ENCODE peak calls at places on chromosomes 4 and X, in ten cellular contexts. One of them, this sample, is unnamed.

GRCh38 chr4:141339386-141339785 is 118.7 kb downstream of the ZNF330 start:
- DNase-seq in esophagus muscularis mucosa: no peak
- DNase-seq in CD4-positive, alpha-beta T cell: no peak
- DNase-seq in keratinocyte: no peak
- DNase-seq in GM23338: no peak
- DNase-seq in lung: no peak
- DNase-seq in IMR-90: no peak
- DNase-seq in ovary: no peak
- DNase-seq in adrenal gland: no peak
- DNase-seq in tibial nerve: no peak
- DNase-seq in this sample: no peak

GRCh38 chrX:119168104-119168503 is 40.5 kb upstream of the KIAA1210 start:
- DNase-seq in tibial nerve: no peak
- DNase-seq in esophagus muscularis mucosa: no peak
- DNase-seq in IMR-90: no peak
- DNase-seq in GM23338: no peak
- DNase-seq in ovary: no peak
- DNase-seq in CD4-positive, alpha-beta T cell: no peak
- DNase-seq in lung: no peak
- DNase-seq in keratinocyte: no peak
- DNase-seq in adrenal gland: no peak
- DNase-seq in this sample: no peak

GRCh38 chr4:158805628-158806471 is 37.0 kb downstream of the FNIP2 start:
- DNase-seq in ovary: no peak
- DNase-seq in lung: peak; percentile 45
- DNase-seq in CD4-positive, alpha-beta T cell: no peak
- DNase-seq in GM23338: no peak
- DNase-seq in IMR-90: no peak
- DNase-seq in keratinocyte: peak; percentile 73
- DNase-seq in tibial nerve: peak; percentile 48
- DNase-seq in adrenal gland: no peak
- DNase-seq in esophagus muscularis mucosa: no peak
- DNase-seq in this sample: peak; percentile 62

GRCh38 chrX:6067600-6067999 is 161.1 kb downstream of the NLGN4X start:
- DNase-seq in ovary: no peak
- DNase-seq in tibial nerve: no peak
- DNase-seq in CD4-positive, alpha-beta T cell: no peak
- DNase-seq in lung: no peak
- DNase-seq in adrenal gland: no peak
- DNase-seq in esophagus muscularis mucosa: no peak
- DNase-seq in GM23338: no peak
- DNase-seq in IMR-90: no peak
- DNase-seq in keratinocyte: no peak
- DNase-seq in this sample: no peak

GRCh38 chrX:77436682-77437081 is 10.5 kb upstream of the FGF16 start:
- DNase-seq in tibial nerve: no peak
- DNase-seq in GM23338: no peak
- DNase-seq in lung: no peak
- DNase-seq in IMR-90: peak; percentile 52
- DNase-seq in esophagus muscularis mucosa: no peak
- DNase-seq in CD4-positive, alpha-beta T cell: no peak
- DNase-seq in keratinocyte: no peak
- DNase-seq in adrenal gland: no peak
- DNase-seq in ovary: no peak
- DNase-seq in this sample: no peak

GRCh38 chr4:82975792-82976191 is 34.8 kb downstream of the LIN54 start:
- DNase-seq in CD4-positive, alpha-beta T cell: no peak
- DNase-seq in adrenal gland: no peak
- DNase-seq in tibial nerve: no peak
- DNase-seq in keratinocyte: no peak
- DNase-seq in esophagus muscularis mucosa: no peak
- DNase-seq in IMR-90: peak; percentile 78
- DNase-seq in ovary: no peak
- DNase-seq in GM23338: no peak
- DNase-seq in lung: no peak
- DNase-seq in this sample: no peak

GRCh38 chr4:11565899-11566298 is 137.2 kb upstream of the HS3ST1 start:
- DNase-seq in tibial nerve: no peak
- DNase-seq in esophagus muscularis mucosa: no peak
- DNase-seq in GM23338: no peak
- DNase-seq in CD4-positive, alpha-beta T cell: no peak
- DNase-seq in lung: no peak
- DNase-seq in ovary: no peak
- DNase-seq in adrenal gland: no peak
- DNase-seq in IMR-90: no peak
- DNase-seq in keratinocyte: no peak
- DNase-seq in this sample: no peak

GRCh38 chrX:154890990-154891639 is 5.0 kb downstream of the F8A1 start:
- DNase-seq in ovary: no peak
- DNase-seq in adrenal gland: no peak
- DNase-seq in keratinocyte: no peak
- DNase-seq in GM23338: no peak
- DNase-seq in lung: no peak
- DNase-seq in tibial nerve: no peak
- DNase-seq in IMR-90: no peak
- DNase-seq in CD4-positive, alpha-beta T cell: no peak
- DNase-seq in esophagus muscularis mucosa: no peak
- DNase-seq in this sample: no peak

GRCh38 chr4:3411676-3412075 is 30.1 kb upstream of the HGFAC start:
- DNase-seq in GM23338: no peak
- DNase-seq in tibial nerve: no peak
- DNase-seq in ovary: peak; percentile 14
- DNase-seq in IMR-90: no peak
- DNase-seq in esophagus muscularis mucosa: no peak
- DNase-seq in CD4-positive, alpha-beta T cell: no peak
- DNase-seq in adrenal gland: peak; percentile 6
- DNase-seq in lung: no peak
- DNase-seq in keratinocyte: no peak
- DNase-seq in this sample: no peak

GRCh38 chr4:20042769-20043168 is 208.9 kb upstream of the SLIT2 start:
- DNase-seq in tibial nerve: no peak
- DNase-seq in ovary: no peak
- DNase-seq in esophagus muscularis mucosa: no peak
- DNase-seq in CD4-positive, alpha-beta T cell: no peak
- DNase-seq in GM23338: peak; percentile 54
- DNase-seq in keratinocyte: no peak
- DNase-seq in IMR-90: no peak
- DNase-seq in lung: no peak
- DNase-seq in adrenal gland: no peak
- DNase-seq in this sample: no peak

GRCh38 chr4:22021116-22021515 is 72.5 kb upstream of the KCNIP4 start:
- DNase-seq in tibial nerve: no peak
- DNase-seq in ovary: no peak
- DNase-seq in adrenal gland: no peak
- DNase-seq in esophagus muscularis mucosa: no peak
- DNase-seq in keratinocyte: no peak
- DNase-seq in GM23338: no peak
- DNase-seq in lung: no peak
- DNase-seq in CD4-positive, alpha-beta T cell: no peak
- DNase-seq in IMR-90: no peak
- DNase-seq in this sample: no peak

GRCh38 chrX:107025538-107025937 is 25.5 kb upstream of the MORC4 start:
- DNase-seq in tibial nerve: no peak
- DNase-seq in lung: no peak
- DNase-seq in CD4-positive, alpha-beta T cell: no peak
- DNase-seq in esophagus muscularis mucosa: no peak
- DNase-seq in ovary: no peak
- DNase-seq in keratinocyte: no peak
- DNase-seq in adrenal gland: no peak
- DNase-seq in GM23338: peak; percentile 54
- DNase-seq in IMR-90: peak; percentile 24
- DNase-seq in this sample: peak; percentile 21

GRCh38 chr4:188976644-188977115 is 837.4 kb downstream of the TRIML1 start:
- DNase-seq in CD4-positive, alpha-beta T cell: no peak
- DNase-seq in keratinocyte: no peak
- DNase-seq in tibial nerve: no peak
- DNase-seq in adrenal gland: no peak
- DNase-seq in lung: no peak
- DNase-seq in GM23338: peak; percentile 84
- DNase-seq in esophagus muscularis mucosa: no peak
- DNase-seq in ovary: no peak
- DNase-seq in IMR-90: peak; percentile 70
- DNase-seq in this sample: no peak

GRCh38 chrX:110847334-110847733 is 51.7 kb upstream of the CHRDL1 start:
- DNase-seq in GM23338: peak; percentile 68
- DNase-seq in esophagus muscularis mucosa: no peak
- DNase-seq in IMR-90: peak; percentile 63
- DNase-seq in tibial nerve: peak; percentile 75
- DNase-seq in keratinocyte: peak; percentile 9
- DNase-seq in adrenal gland: no peak
- DNase-seq in ovary: no peak
- DNase-seq in lung: no peak
- DNase-seq in CD4-positive, alpha-beta T cell: no peak
- DNase-seq in this sample: peak; percentile 29
- TF ChIP-seq CTCF in GM23338: peak; percentile 59
- TF ChIP-seq CTCF in esophagus muscularis mucosa: peak; percentile 65
- TF ChIP-seq CTCF in IMR-90: peak; percentile 66
- TF ChIP-seq CTCF in tibial nerve: peak; percentile 60
- TF ChIP-seq CTCF in keratinocyte: no peak
- TF ChIP-seq CTCF in adrenal gland: peak; percentile 51
- TF ChIP-seq CTCF in ovary: no peak
- TF ChIP-seq CTCF in lung: peak; percentile 60
- TF ChIP-seq CTCF in CD4-positive, alpha-beta T cell: peak; percentile 60
- TF ChIP-seq CTCF in this sample: peak; percentile 42

DNA sequence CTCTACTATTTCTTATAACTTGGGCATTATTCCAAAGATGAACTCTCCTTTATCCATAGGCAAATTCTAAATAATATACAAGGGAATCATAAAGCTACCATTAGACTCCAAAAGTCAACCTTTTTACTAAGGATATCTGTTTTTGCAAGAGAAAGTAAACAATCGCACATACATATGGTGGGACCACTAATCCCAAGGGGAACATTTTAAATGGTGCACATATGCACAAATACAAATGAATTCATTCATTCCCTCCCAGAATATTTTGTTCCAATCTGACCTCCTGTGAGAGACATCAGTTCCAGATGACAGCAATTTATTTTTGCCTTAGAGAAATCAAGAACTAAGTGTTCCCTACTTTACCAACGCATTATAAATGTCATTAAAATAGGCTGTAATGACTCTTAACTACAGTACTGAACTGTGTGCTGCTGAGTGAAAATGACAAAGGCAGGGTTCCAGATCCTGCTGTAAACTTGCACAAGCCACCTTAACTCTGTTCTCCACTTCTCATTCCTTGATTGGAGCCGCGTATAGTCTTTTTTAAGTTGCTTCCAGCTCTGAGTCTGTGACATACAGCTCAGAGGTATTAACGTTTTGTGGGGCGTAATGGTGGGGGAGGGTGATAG is 2.0 kb downstream of the DHX15 start:
- DNase-seq in adrenal gland: no peak
- DNase-seq in CD4-positive, alpha-beta T cell: no peak
- DNase-seq in tibial nerve: no peak
- DNase-seq in IMR-90: no peak
- DNase-seq in GM23338: no peak
- DNase-seq in ovary: no peak
- DNase-seq in esophagus muscularis mucosa: no peak
- DNase-seq in keratinocyte: no peak
- DNase-seq in lung: no peak
- DNase-seq in this sample: no peak
- H3K27ac ChIP-seq in adrenal gland: no peak overlapping the region
- H3K27ac ChIP-seq in CD4-positive, alpha-beta T cell: no peak overlapping the region
- H3K27ac ChIP-seq in tibial nerve: peak overlapping the region; percentile 100
- H3K27ac ChIP-seq in IMR-90: no peak overlapping the region
- H3K27ac ChIP-seq in GM23338: peak overlapping the region; percentile 98
- H3K27ac ChIP-seq in ovary: no peak overlapping the region
- H3K27ac ChIP-seq in esophagus muscularis mucosa: peak overlapping the region; percentile 100
- H3K27ac ChIP-seq in keratinocyte: peak overlapping the region; percentile 4
- H3K27ac ChIP-seq in lung: no peak overlapping the region
- H3K27ac ChIP-seq in this sample: no peak overlapping the region

GRCh38 chr4:99022566-99022965 is 27.0 kb downstream of the METAP1 start:
- DNase-seq in tibial nerve: no peak
- DNase-seq in adrenal gland: no peak
- DNase-seq in lung: no peak
- DNase-seq in ovary: no peak
- DNase-seq in esophagus muscularis mucosa: no peak
- DNase-seq in CD4-positive, alpha-beta T cell: no peak
- DNase-seq in keratinocyte: no peak
- DNase-seq in IMR-90: no peak
- DNase-seq in GM23338: no peak
- DNase-seq in this sample: no peak

GRCh38 chr4:99021386-99021785 is 25.9 kb downstream of the METAP1 start:
- DNase-seq in lung: no peak
- DNase-seq in esophagus muscularis mucosa: no peak
- DNase-seq in keratinocyte: no peak
- DNase-seq in adrenal gland: no peak
- DNase-seq in ovary: no peak
- DNase-seq in GM23338: no peak
- DNase-seq in tibial nerve: no peak
- DNase-seq in IMR-90: no peak
- DNase-seq in CD4-positive, alpha-beta T cell: no peak
- DNase-seq in this sample: no peak

GRCh38 chr4:99027304-99027703 is 31.8 kb downstream of the METAP1 start:
- DNase-seq in adrenal gland: no peak
- DNase-seq in keratinocyte: no peak
- DNase-seq in tibial nerve: no peak
- DNase-seq in lung: no peak
- DNase-seq in esophagus muscularis mucosa: no peak
- DNase-seq in CD4-positive, alpha-beta T cell: no peak
- DNase-seq in ovary: no peak
- DNase-seq in IMR-90: no peak
- DNase-seq in GM23338: no peak
- DNase-seq in this sample: no peak

GRCh38 chr4:99025506-99025905 is 30.0 kb downstream of the METAP1 start:
- DNase-seq in CD4-positive, alpha-beta T cell: no peak
- DNase-seq in keratinocyte: no peak
- DNase-seq in adrenal gland: no peak
- DNase-seq in tibial nerve: no peak
- DNase-seq in lung: no peak
- DNase-seq in GM23338: no peak
- DNase-seq in IMR-90: no peak
- DNase-seq in esophagus muscularis mucosa: no peak
- DNase-seq in ovary: no peak
- DNase-seq in this sample: no peak

GRCh38 chr4:99024481-99025275 is 29.2 kb downstream of the METAP1 start:
- DNase-seq in esophagus muscularis mucosa: no peak
- DNase-seq in lung: no peak
- DNase-seq in ovary: no peak
- DNase-seq in IMR-90: no peak
- DNase-seq in adrenal gland: no peak
- DNase-seq in CD4-positive, alpha-beta T cell: no peak
- DNase-seq in keratinocyte: no peak
- DNase-seq in tibial nerve: no peak
- DNase-seq in GM23338: no peak
- DNase-seq in this sample: no peak
- TF ChIP-seq CTCF in esophagus muscularis mucosa: no peak
- TF ChIP-seq CTCF in lung: no peak
- TF ChIP-seq CTCF in ovary: no peak
- TF ChIP-seq CTCF in IMR-90: no peak
- TF ChIP-seq CTCF in adrenal gland: no peak
- TF ChIP-seq CTCF in CD4-positive, alpha-beta T cell: no peak
- TF ChIP-seq CTCF in keratinocyte: peak; percentile 25
- TF ChIP-seq CTCF in tibial nerve: no peak
- TF ChIP-seq CTCF in GM23338: no peak
- TF ChIP-seq CTCF in this sample: no peak

DNA sequence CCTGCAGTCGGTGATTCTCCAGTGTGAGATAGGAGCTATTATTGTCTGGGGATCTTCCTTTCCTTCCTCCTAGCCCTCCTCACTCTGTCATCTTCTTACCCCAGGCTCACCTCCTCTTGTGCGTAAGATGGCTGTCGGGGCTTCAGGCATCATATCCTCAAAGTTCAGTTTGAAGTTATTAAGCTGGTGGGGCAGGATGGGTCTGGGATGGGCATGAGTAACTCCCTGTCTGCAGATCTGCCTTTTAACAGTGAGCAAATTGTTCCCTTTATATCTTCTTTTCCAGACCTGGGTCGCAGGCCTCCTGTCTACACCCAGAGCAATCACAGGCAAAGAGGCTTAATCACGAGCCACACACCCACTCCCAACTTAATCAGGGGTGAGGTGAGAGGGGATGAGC is 900 bp upstream of the MTMR1 start:
- DNase-seq in tibial nerve: no peak
- DNase-seq in esophagus muscularis mucosa: no peak
- DNase-seq in ovary: no peak
- DNase-seq in IMR-90: no peak
- DNase-seq in adrenal gland: no peak
- DNase-seq in GM23338: no peak
- DNase-seq in lung: no peak
- DNase-seq in keratinocyte: no peak
- DNase-seq in CD4-positive, alpha-beta T cell: no peak
- DNase-seq in this sample: no peak
- H3K27ac ChIP-seq in tibial nerve: peak overlapping the region; percentile 90
- H3K27ac ChIP-seq in esophagus muscularis mucosa: peak overlapping the region; percentile 85
- H3K27ac ChIP-seq in ovary: peak overlapping the region; percentile 73
- H3K27ac ChIP-seq in IMR-90: peak overlapping the region; percentile 96
- H3K27ac ChIP-seq in adrenal gland: no peak overlapping the region
- H3K27ac ChIP-seq in GM23338: no peak overlapping the region
- H3K27ac ChIP-seq in lung: no peak overlapping the region
- H3K27ac ChIP-seq in keratinocyte: peak overlapping the region; percentile 84
- H3K27ac ChIP-seq in CD4-positive, alpha-beta T cell: peak overlapping the region; percentile 75
- H3K27ac ChIP-seq in this sample: peak overlapping the region; percentile 97